ENCODE peak calls at places on chromosomes 3 and 15, in seven cellular contexts. U is left cardiac atrium, W is GM12892, I is GDM1, N is HFF-Myc, X is NCI-H1092, V is NCI-H146. J is an unnamed sample.

GRCh38 chr3:49839193-49839809 is 17.1 kb downstream of the TRAIP start:
- DNase-seq in U (peak), W (peak), I (peak), N (peak), X (peak), V (peak), J (peak)

GRCh38 chr15:34616613-34617012 is 33.2 kb upstream of the GOLGA8B start:
- DNase-seq in U (peak), W (no peak), I (no peak), N (no peak), X (no peak), V (no peak), J (peak)

GRCh38 chr15:76368135-76368588 is 31.6 kb downstream of the ISL2 start:
- DNase-seq in U (peak), W (no peak), I (no peak), N (no peak), X (no peak), V (no peak), J (no peak)

GRCh38 chr15:70698991-70699390 is 64.4 kb downstream of the UACA start:
- DNase-seq in U (no peak), W (no peak), I (no peak), N (no peak), X (no peak), V (no peak), J (no peak)

GRCh38 chr15:76253851-76254440 is 57.3 kb downstream of the ETFA start:
- DNase-seq in U (no peak), W (no peak), I (no peak), N (no peak), X (no peak), V (peak), J (no peak)

GRCh38 chr3:183449391-183449790 is 21.0 kb upstream of the MCF2L2 start:
- DNase-seq in U (no peak), W (no peak), I (peak), N (no peak), X (no peak), V (peak), J (no peak)

GRCh38 chr3:119388577-119388976 is 74.8 kb downstream of the TMEM39A start:
- DNase-seq in U (no peak), W (no peak), I (no peak), N (no peak), X (no peak), V (no peak), J (no peak)

GRCh38 chr3:136778865-136779264 is 26.7 kb upstream of the STAG1 start:
- DNase-seq in U (no peak), W (no peak), I (no peak), N (no peak), X (no peak), V (no peak), J (no peak)

J was measured in SHP77 treated with DMSO at 0.1 percent for 48 hours.